ENCODE peak calls at places on chromosomes 11 and 22, in ten cellular contexts. S, F, V, L, I, N, K, U, P and A are unnamed samples.

GRCh38 chr22:47408409-47408808 is 646.0 kb downstream of the TBC1D22A start:
- DNase-seq in S (no peak), F (no peak), V (no peak), L (no peak), I (no peak), N (no peak), K (no peak), U (peak; percentile 29), P (no peak), A (peak; percentile 30)

GRCh38 chr11:132448334-132448995 is 1078.0 kb downstream of the NTM start:
- DNase-seq in S (no peak), F (no peak), V (no peak), L (no peak), I (no peak), N (no peak), K (no peak), U (no peak), P (no peak), A (no peak)

GRCh38 chr11:126534141-126534805 is 178.8 kb downstream of the ST3GAL4 start:
- DNase-seq in S (no peak), F (no peak), V (no peak), L (no peak), I (no peak), N (no peak), K (no peak), U (no peak), P (no peak), A (no peak)

GRCh38 chr11:55726715-55727324 is 46.4 kb upstream of the OR5D13 start:
- DNase-seq in S (no peak), F (no peak), V (no peak), L (no peak), I (peak; percentile 49), N (no peak), K (no peak), U (peak; percentile 8), P (no peak), A (peak; percentile 59)

GRCh38 chr11:109040303-109040702 is 375.4 kb downstream of the DDX10 start:
- DNase-seq in S (no peak), F (no peak), V (no peak), L (no peak), I (no peak), N (peak; percentile 3), K (no peak), U (peak; percentile 7), P (no peak), A (peak; percentile 48)

GRCh38 chr11:28476053-28476452 is 367.9 kb downstream of the METTL15 start:
- DNase-seq in S (no peak), F (no peak), V (no peak), L (no peak), I (no peak), N (no peak), K (no peak), U (no peak), P (no peak), A (no peak)

GRCh38 chr22:45686004-45686403 is 14.4 kb downstream of the ATXN10 start:
- DNase-seq in S (no peak), F (no peak), V (no peak), L (no peak), I (no peak), N (no peak), K (no peak), U (no peak), P (no peak), A (no peak)

GRCh38 chr11:74672956-74673895 is 58.0 kb downstream of the CHRDL2 start:
- DNase-seq in S (no peak), F (no peak), V (peak; percentile 95), L (no peak), I (no peak), N (no peak), K (no peak), U (peak; percentile 98), P (no peak), A (peak; percentile 17)

GRCh38 chr11:126198648-126199047 is 12.8 kb downstream of the RPUSD4 start:
- DNase-seq in S (no peak), F (no peak), V (no peak), L (no peak), I (no peak), N (no peak), K (no peak), U (no peak), P (no peak), A (no peak)

GRCh38 chr22:38901111-38901641 is 29.2 kb upstream of the CBX6 start:
- DNase-seq in S (no peak), F (no peak), V (no peak), L (no peak), I (no peak), N (peak; percentile 33), K (no peak), U (no peak), P (no peak), A (no peak)

GRCh38 chr11:122717264-122717867 is 61.8 kb downstream of the UBASH3B start:
- DNase-seq in S (peak; percentile 92), F (no peak), V (no peak), L (no peak), I (peak; percentile 97), N (peak; percentile 96), K (no peak), U (no peak), P (peak; percentile 87), A (no peak)

GRCh38 chr11:105960252-105961245 is 61.5 kb downstream of the MSANTD4 start:
- DNase-seq in S (no peak), F (no peak), V (no peak), L (no peak), I (no peak), N (no peak), K (no peak), U (no peak), P (no peak), A (no peak)

GRCh38 chr11:6438979-6439571 is 1.7 kb downstream of the HPX start:
- DNase-seq in S (peak; percentile 41), F (no peak), V (peak; percentile 39), L (peak; percentile 23), I (peak; percentile 88), N (peak; percentile 56), K (no peak), U (peak; percentile 68), P (no peak), A (peak; percentile 85)

GRCh38 chr22:49705631-49706352 is 121.9 kb downstream of the BRD1 start:
- DNase-seq in S (no peak), F (no peak), V (no peak), L (peak; percentile 30), I (no peak), N (no peak), K (no peak), U (no peak), P (no peak), A (no peak)

GRCh38 chr11:12413141-12414055 is 36.0 kb downstream of the PARVA start:
- DNase-seq in S (no peak), F (no peak), V (no peak), L (no peak), I (no peak), N (no peak), K (no peak), U (no peak), P (no peak), A (no peak)

GRCh38 chr22:49262167-49262566 is 565.5 kb downstream of the BRD1 start:
- DNase-seq in S (no peak), F (no peak), V (no peak), L (no peak), I (no peak), N (no peak), K (no peak), U (no peak), P (no peak), A (no peak)

GRCh38 chr22:19110064-19110458 is 12.2 kb downstream of the DGCR2 start:
- DNase-seq in S (no peak), F (no peak), V (no peak), L (no peak), I (no peak), N (no peak), K (no peak), U (no peak), P (no peak), A (no peak)

GRCh38 chr11:103487113-103487512 is 377.9 kb downstream of the DYNC2H1 start:
- DNase-seq in S (no peak), F (no peak), V (no peak), L (no peak), I (no peak), N (no peak), K (no peak), U (no peak), P (no peak), A (no peak)

GRCh38 chr11:44426958-44427357 is 117.0 kb upstream of the ALX4 start:
- DNase-seq in S (no peak), F (no peak), V (no peak), L (no peak), I (no peak), N (no peak), K (no peak), U (no peak), P (no peak), A (no peak)

GRCh38 chr11:32420937-32421532 is 14.3 kb downstream of the WT1 start:
- DNase-seq in S (peak; percentile 92), F (no peak), V (peak; percentile 64), L (no peak), I (peak; percentile 97), N (peak; percentile 95), K (no peak), U (no peak), P (no peak), A (no peak)

GRCh38 chr11:72782081-72782920 is 11.5 kb downstream of the STARD10 start:
- DNase-seq in S (no peak), F (no peak), V (no peak), L (no peak), I (no peak), N (no peak), K (no peak), U (no peak), P (no peak), A (no peak)

GRCh38 chr11:108959124-108959761 is 294.4 kb downstream of the DDX10 start:
- DNase-seq in S (no peak), F (no peak), V (no peak), L (no peak), I (no peak), N (no peak), K (no peak), U (no peak), P (no peak), A (no peak)

GRCh38 chr11:12725863-12726666 is 51.8 kb downstream of the TEAD1 start:
- DNase-seq in S (no peak), F (no peak), V (no peak), L (no peak), I (no peak), N (no peak), K (no peak), U (peak; percentile 31), P (no peak), A (no peak)

GRCh38 chr22:35930933-35931332 is 97.7 kb downstream of the RBFOX2 start:
- DNase-seq in S (peak; percentile 31), F (no peak), V (peak; percentile 51), L (no peak), I (peak; percentile 67), N (peak; percentile 68), K (no peak), U (peak; percentile 69), P (no peak), A (peak; percentile 88)

GRCh38 chr11:47359162-47359561 is 6.7 kb upstream of the MYBPC3 start:
- DNase-seq in S (no peak), F (no peak), V (no peak), L (no peak), I (no peak), N (no peak), K (no peak), U (no peak), P (no peak), A (no peak)

GRCh38 chr22:22113701-22114100 is 130.9 kb upstream of the VPREB1 start:
- DNase-seq in S (no peak), F (no peak), V (no peak), L (no peak), I (no peak), N (no peak), K (no peak), U (no peak), P (no peak), A (no peak)

GRCh38 chr11:911031-911889 is 650 bp upstream of the CHID1 start:
- DNase-seq in S (no peak), F (peak; percentile 63), V (peak; percentile 57), L (peak; percentile 24), I (peak; percentile 55), N (peak; percentile 50), K (no peak), U (peak; percentile 35), P (no peak), A (peak; percentile 17)

GRCh38 chr11:119421351-119421750 is 1.6 kb downstream of the THY1 start:
- DNase-seq in S (no peak), F (no peak), V (no peak), L (no peak), I (no peak), N (no peak), K (no peak), U (no peak), P (no peak), A (no peak)